ENCODE peak calls at places on chromosomes 5 and 9, in eight cellular contexts. N is Peyer's patch, K is GM06990, B is neural progenitor cell, D is neuronal stem cell, X is H7, T is adipocyte, Q is thoracic aorta. Z is an unnamed sample. For H3K36me3, the result is how much of the 10 kb centered on the place peaks cover.

GRCh38 chr9:12818431-12819000 is 43.7 kb downstream of the LURAP1L start:
- DNase-seq in K (no peak), N (no peak), T (no peak), Q (no peak), D (no peak), B (no peak), X (peak), Z (no peak)

GRCh38 chr9:7058539-7058938 is 300.8 kb downstream of the KDM4C start:
- DNase-seq in Q (no peak), B (no peak), D (no peak), K (no peak), N (no peak), X (no peak), T (peak), Z (no peak)

GRCh38 chr9:35944173-35944572 is 13.8 kb downstream of the OR2S2 start:
- DNase-seq in T (no peak), B (no peak), D (no peak), N (no peak), K (no peak), Q (no peak), X (no peak), Z (no peak)

GRCh38 chr5:176660860-176661641 is 13.8 kb downstream of the TSPAN17 start:
- DNase-seq in X (peak), B (peak), T (peak), N (peak), Q (no peak), D (peak), K (peak), Z (peak)

GRCh38 chr5:134543820-134544692 is 18.6 kb downstream of the JADE2 start:
- DNase-seq in Q (no peak), D (no peak), T (no peak), N (peak), B (no peak), K (peak), X (no peak), Z (peak)

GRCh38 chr9:22210936-22211335 is 201.8 kb upstream of the CDKN2B start:
- DNase-seq in D (no peak), K (no peak), X (no peak), B (no peak), Q (no peak), T (no peak), N (no peak), Z (no peak)

GRCh38 chr9:86945868-86946711 is 1.2 kb downstream of the GAS1 start:
- DNase-seq in T (peak), D (no peak), K (peak), Q (peak), N (no peak), B (peak), X (peak), Z (peak)

GRCh38 chr5:147234825-147235635 is at the start of gene STK32A:
- DNase-seq in X (peak), Q (no peak), T (peak), D (peak), B (peak), K (no peak), N (no peak), Z (peak)

DNA sequence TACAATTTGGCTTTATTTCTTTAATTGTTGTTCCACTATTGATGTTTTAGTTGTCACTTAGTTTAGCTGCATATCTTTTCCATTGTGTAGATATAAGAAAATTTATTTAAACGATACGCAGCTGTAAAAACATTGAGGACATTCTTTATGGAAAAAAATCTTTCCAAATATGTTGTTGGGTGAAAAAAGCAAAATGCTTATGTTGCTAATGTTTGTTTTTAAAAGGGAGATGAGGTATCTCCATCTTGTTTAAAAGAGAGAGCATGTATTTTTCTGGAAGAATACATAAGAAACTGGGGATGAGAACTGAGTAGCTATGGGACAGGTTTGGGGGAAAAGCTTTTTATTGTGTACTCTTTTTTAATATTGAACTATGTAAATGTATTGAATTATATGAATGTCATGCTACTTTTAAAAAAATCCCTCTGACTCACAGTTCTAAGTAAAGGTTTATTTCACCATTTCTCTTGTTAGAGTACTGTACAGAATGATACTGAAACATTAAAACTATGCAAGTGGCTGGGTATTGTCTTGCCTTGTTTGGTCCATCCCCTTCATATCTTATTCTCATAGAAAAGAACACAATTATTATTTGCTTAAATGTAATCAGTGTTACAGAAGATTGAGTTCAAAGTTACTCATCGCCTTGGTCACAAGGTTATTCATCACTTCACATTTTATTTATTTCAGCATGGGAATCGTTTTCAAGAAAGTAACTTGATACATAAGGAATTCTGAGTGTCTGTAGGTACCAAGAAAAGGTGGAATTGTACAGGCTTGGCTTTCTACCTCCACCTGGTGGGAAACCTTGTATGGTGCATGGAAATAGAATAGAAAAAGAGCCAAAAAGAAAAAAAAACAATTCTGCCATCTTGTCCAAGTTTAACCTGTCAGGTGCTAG is 85.8 kb downstream of the RIC1 start:
- DNase-seq in Q (no peak), B (peak), D (no peak), K (no peak), T (peak), X (peak), N (no peak), Z (no peak)
- H3K36me3 ChIP-seq in Q (under half), B (under half), D (half or more), K (under half), T (under half), X (under half), N (under half), Z (under half)

DNA sequence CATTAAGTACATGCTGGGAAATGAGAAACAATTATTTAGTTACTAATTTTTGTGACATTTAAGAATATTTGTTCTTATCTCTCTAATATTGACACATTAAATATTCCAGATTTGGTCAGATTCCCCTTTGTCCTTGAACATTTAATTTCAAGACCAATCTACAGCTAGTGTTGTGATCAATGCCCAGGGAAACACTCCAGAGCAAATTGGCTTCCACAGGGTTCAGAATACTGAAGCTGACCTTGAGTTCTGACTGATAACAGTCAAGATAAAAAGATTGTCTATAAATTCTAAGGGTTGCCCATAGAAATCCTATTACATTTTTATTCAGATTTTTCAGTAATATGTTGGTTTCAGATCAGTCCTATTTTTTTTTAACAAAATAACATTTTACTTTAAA is 31.3 kb downstream of the ZFYVE16 start:
- DNase-seq in N (no peak), X (no peak), T (no peak), Q (no peak), D (no peak), K (no peak), B (no peak), Z (no peak)
- H3K36me3 ChIP-seq in N (under half), X (under half), T (half or more), Q (under half), D (half or more), K (under half), B (under half), Z (under half)

DNA sequence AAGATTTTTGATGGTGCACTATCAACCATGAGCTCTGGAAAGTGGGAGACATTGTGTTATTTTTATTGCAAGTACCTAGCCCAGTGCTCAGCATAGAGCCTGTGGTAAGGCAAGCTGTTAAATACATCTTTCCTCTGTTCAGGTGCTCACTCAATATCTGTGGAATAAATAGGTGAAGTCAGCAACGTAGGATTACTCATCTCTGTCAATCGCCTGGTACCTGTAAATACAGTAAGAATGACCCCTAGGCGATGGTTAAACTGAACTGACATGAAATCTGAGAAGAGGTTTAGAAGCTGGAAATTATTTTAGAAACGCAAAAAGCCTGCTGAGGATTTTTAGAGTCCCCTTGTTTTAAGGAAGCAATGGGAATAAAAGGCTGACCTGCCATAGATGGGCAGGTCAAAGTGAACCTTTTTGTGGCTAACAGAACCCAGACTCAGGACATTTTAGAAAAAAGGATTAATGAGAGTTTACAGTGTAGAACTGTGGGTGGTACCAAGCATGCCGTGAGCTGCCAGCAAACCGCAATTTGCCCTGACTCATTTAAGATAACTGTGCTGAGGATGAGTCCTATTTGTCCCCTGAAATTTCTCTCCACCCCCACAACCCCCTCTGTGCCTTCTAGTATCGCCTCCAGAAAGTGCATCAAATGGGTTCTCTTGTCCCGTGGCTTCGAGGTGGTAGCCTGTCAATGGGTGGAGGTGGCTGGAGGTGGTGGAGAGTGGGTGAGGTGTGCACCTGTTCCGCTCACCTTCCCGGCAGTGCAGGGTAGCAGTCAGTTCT is 375.1 kb downstream of the MED10 start:
- DNase-seq in Q (no peak), B (no peak), T (no peak), X (no peak), K (no peak), N (no peak), D (no peak), Z (no peak)
- H3K36me3 ChIP-seq in Q (under half), B (under half), T (under half), X (under half), K (under half), N (under half), D (under half), Z (under half)

GRCh38 chr9:135816179-135816970 is 91.0 kb downstream of the CAMSAP1 start:
- DNase-seq in Q (no peak), X (no peak), D (no peak), N (no peak), K (no peak), T (no peak), B (no peak), Z (no peak)
- H3K36me3 ChIP-seq in Q (half or more), X (under half), D (half or more), N (under half), K (under half), T (half or more), B (under half), Z (half or more)

GRCh38 chr5:96794757-96795156 is 13.0 kb downstream of the ERAP1 start:
- DNase-seq in T (no peak), N (no peak), Q (no peak), X (no peak), K (no peak), B (no peak), D (no peak), Z (no peak)
- H3K36me3 ChIP-seq in T (half or more), N (under half), Q (under half), X (under half), K (under half), B (under half), D (half or more), Z (half or more)

GRCh38 chr9:120536949-120537640 is 42.9 kb downstream of the CDK5RAP2 start:
- DNase-seq in D (no peak), N (no peak), K (no peak), Q (no peak), B (no peak), T (no peak), X (no peak), Z (no peak)

GRCh38 chr9:120542701-120543490 is 37.1 kb downstream of the CDK5RAP2 start:
- DNase-seq in B (no peak), Q (no peak), N (no peak), K (no peak), T (peak), X (no peak), D (no peak), Z (no peak)

GRCh38 chr9:120538339-120538738 is 41.6 kb downstream of the CDK5RAP2 start:
- DNase-seq in T (peak), Q (no peak), B (no peak), X (no peak), D (no peak), N (no peak), K (no peak), Z (no peak)

GRCh38 chr9:120541921-120542320 is 38.0 kb downstream of the CDK5RAP2 start:
- DNase-seq in Q (no peak), T (no peak), D (no peak), K (no peak), B (no peak), N (no peak), X (no peak), Z (no peak)

GRCh38 chr9:120539951-120540350 is 40.0 kb downstream of the CDK5RAP2 start:
- DNase-seq in K (no peak), B (no peak), D (no peak), Q (no peak), X (no peak), N (no peak), T (no peak), Z (no peak)
- H3K36me3 ChIP-seq in K (under half), B (under half), D (half or more), Q (under half), X (under half), N (under half), T (under half), Z (under half)

Z was measured in psoas muscle.